ENCODE peak calls at places on chromosomes 4 and X, in ten cellular contexts. E, O, T, I, J, Y, X, M, N and K are unnamed samples.
A peak's percentile ranks its signal among the peaks of the same experiment; 100 is the strongest.

GRCh38 chr4:2423695-2424094 is 4.9 kb downstream of the CFAP99 start:
- DNase-seq in E (no peak), O (peak; percentile 36), T (no peak), I (no peak), J (no peak), Y (no peak), X (no peak), M (peak; percentile 47), N (no peak), K (no peak)

GRCh38 chr4:39046243-39046642 is 14.0 kb upstream of the TMEM156 start:
- DNase-seq in E (no peak), O (no peak), T (no peak), I (no peak), J (no peak), Y (no peak), X (no peak), M (no peak), N (peak; percentile 51), K (no peak)

GRCh38 chrX:13778916-13779315 is 38.0 kb downstream of the GPM6B start:
- DNase-seq in E (no peak), O (no peak), T (no peak), I (no peak), J (peak; percentile 72), Y (peak; percentile 3), X (no peak), M (no peak), N (peak; percentile 8), K (no peak)

GRCh38 chr4:163048447-163048846 is 118.2 kb downstream of the NAF1 start:
- DNase-seq in E (peak; percentile 32), O (no peak), T (no peak), I (peak; percentile 20), J (no peak), Y (no peak), X (no peak), M (no peak), N (peak; percentile 38), K (no peak)

GRCh38 chr4:64598068-64598467 is 188.8 kb upstream of the TECRL start:
- DNase-seq in E (no peak), O (no peak), T (no peak), I (no peak), J (no peak), Y (no peak), X (no peak), M (no peak), N (no peak), K (no peak)

GRCh38 chrX:102517331-102517730 is 792 bp upstream of the TMSB15A start:
- DNase-seq in E (no peak), O (no peak), T (no peak), I (peak; percentile 3), J (no peak), Y (peak; percentile 11), X (no peak), M (no peak), N (peak; percentile 8), K (no peak)

GRCh38 chr4:33873791-33874190 is 2370.5 kb downstream of the ARAP2 start:
- DNase-seq in E (no peak), O (no peak), T (no peak), I (no peak), J (no peak), Y (no peak), X (no peak), M (no peak), N (no peak), K (no peak)

GRCh38 chrX:13272426-13272825 is 47.4 kb downstream of the ATXN3L start:
- DNase-seq in E (no peak), O (no peak), T (no peak), I (no peak), J (no peak), Y (no peak), X (no peak), M (no peak), N (no peak), K (no peak)

GRCh38 chr4:113012776-113013175 is 36.7 kb upstream of the ANK2 start:
- DNase-seq in E (no peak), O (no peak), T (no peak), I (no peak), J (no peak), Y (no peak), X (no peak), M (no peak), N (peak; percentile 19), K (no peak)